ENCODE peak calls at places on chromosomes 11 and 22, in seven cellular contexts. C is mesenchymal stem cell, O is IMR-90, D is neuronal stem cell, R is trophoblast cell, I is mesendoderm, B is H1. V is an unnamed sample.

GRCh38 chr11:20021212-20021611 is 139.1 kb downstream of the DBX1 start:
- DNase-seq in C (no peak), O (no peak), D (no peak), R (no peak), I (no peak), B (no peak), V (no peak)

GRCh38 chr11:71127806-71128205 is 124.6 kb downstream of the SHANK2 start:
- DNase-seq in C (no peak), O (no peak), D (no peak), R (no peak), I (no peak), B (no peak), V (no peak)

GRCh38 chr11:119641991-119642745 is 86.8 kb downstream of the NECTIN1 start:
- DNase-seq in C (peak; percentile 51), O (peak; percentile 5), D (no peak), R (peak; percentile 37), I (peak; percentile 55), B (no peak), V (no peak)

GRCh38 chr11:68998390-68998911 is 14.6 kb downstream of the MRGPRF start:
- DNase-seq in C (peak; percentile 67), O (peak; percentile 12), D (no peak), R (no peak), I (no peak), B (no peak), V (peak; percentile 22)

GRCh38 chr11:63683133-63683991 is 2.1 kb downstream of the RTN3 start:
- DNase-seq in C (no peak), O (peak; percentile 53), D (no peak), R (no peak), I (no peak), B (no peak), V (no peak)

GRCh38 chr11:47946682-47947575 is 33.4 kb upstream of the PTPRJ start:
- DNase-seq in C (peak; percentile 93), O (peak; percentile 95), D (no peak), R (peak; percentile 77), I (peak; percentile 81), B (no peak), V (peak; percentile 48)

GRCh38 chr11:69233761-69234136 is 60.2 kb upstream of the MYEOV start:
- DNase-seq in C (no peak), O (no peak), D (no peak), R (no peak), I (no peak), B (no peak), V (peak; percentile 5)

GRCh38 chr11:11992257-11992690 is 16.2 kb downstream of the DKK3 start:
- DNase-seq in C (peak; percentile 66), O (no peak), D (no peak), R (peak; percentile 90), I (peak; percentile 99), B (no peak), V (no peak)

GRCh38 chr22:20591295-20591645 is 83.9 kb downstream of the MED15 start:
- DNase-seq in C (no peak), O (no peak), D (no peak), R (no peak), I (no peak), B (no peak), V (no peak)

GRCh38 chr22:24497879-24498278 is 2.7 kb downstream of the UPB1 start:
- DNase-seq in C (no peak), O (no peak), D (no peak), R (no peak), I (no peak), B (no peak), V (no peak)

GRCh38 chr22:43060213-43060612 is 29.0 kb downstream of the TTLL1 start:
- DNase-seq in C (peak; percentile 15), O (no peak), D (peak; percentile 44), R (peak; percentile 72), I (peak; percentile 65), B (peak; percentile 54), V (peak; percentile 86)

GRCh38 chr11:71109586-71109985 is 142.8 kb downstream of the SHANK2 start:
- DNase-seq in C (no peak), O (no peak), D (no peak), R (no peak), I (no peak), B (no peak), V (no peak)

GRCh38 chr22:18031670-18032454 is 7.5 kb upstream of the MICAL3 start:
- DNase-seq in C (peak; percentile 85), O (peak; percentile 97), D (no peak), R (peak; percentile 95), I (peak; percentile 48), B (no peak), V (no peak)

GRCh38 chr11:100105605-100106358 is 581.3 kb upstream of the ARHGAP42 start:
- DNase-seq in C (no peak), O (no peak), D (no peak), R (no peak), I (peak; percentile 48), B (no peak), V (peak; percentile 34)

GRCh38 chr11:3920148-3920852 is 64.8 kb downstream of the STIM1 start:
- DNase-seq in C (peak; percentile 63), O (peak; percentile 67), D (no peak), R (no peak), I (no peak), B (no peak), V (no peak)

GRCh38 chr11:11972148-11972547 is 36.3 kb downstream of the DKK3 start:
- DNase-seq in C (no peak), O (no peak), D (no peak), R (no peak), I (no peak), B (no peak), V (no peak)

GRCh38 chr11:89381094-89381493 is 110.1 kb downstream of the NOX4 start:
- DNase-seq in C (peak; percentile 94), O (peak; percentile 98), D (no peak), R (peak; percentile 89), I (peak; percentile 60), B (no peak), V (no peak)

GRCh38 chr22:37739000-37739399 is 42.2 kb downstream of the TRIOBP start:
- DNase-seq in C (peak; percentile 60), O (peak; percentile 87), D (no peak), R (no peak), I (no peak), B (no peak), V (no peak)
- H2BK5ac ChIP-seq in C (no peak overlapping the region), O (no peak overlapping the region), D (no peak overlapping the region), R (no peak overlapping the region), I (no peak overlapping the region), B (no peak overlapping the region), V (no peak overlapping the region)

GRCh38 chr22:27650572-27650971 is 151.0 kb downstream of the MN1 start:
- DNase-seq in C (no peak), O (no peak), D (no peak), R (no peak), I (no peak), B (no peak), V (no peak)

GRCh38 chr22:27648853-27649252 is 152.7 kb downstream of the MN1 start:
- DNase-seq in C (no peak), O (no peak), D (no peak), R (no peak), I (no peak), B (no peak), V (no peak)

GRCh38 chr22:27644566-27644965 is 157.0 kb downstream of the MN1 start:
- DNase-seq in C (no peak), O (no peak), D (no peak), R (no peak), I (no peak), B (no peak), V (no peak)

GRCh38 chr22:27648074-27648473 is 153.5 kb downstream of the MN1 start:
- DNase-seq in C (no peak), O (no peak), D (no peak), R (no peak), I (no peak), B (no peak), V (no peak)

DNA sequence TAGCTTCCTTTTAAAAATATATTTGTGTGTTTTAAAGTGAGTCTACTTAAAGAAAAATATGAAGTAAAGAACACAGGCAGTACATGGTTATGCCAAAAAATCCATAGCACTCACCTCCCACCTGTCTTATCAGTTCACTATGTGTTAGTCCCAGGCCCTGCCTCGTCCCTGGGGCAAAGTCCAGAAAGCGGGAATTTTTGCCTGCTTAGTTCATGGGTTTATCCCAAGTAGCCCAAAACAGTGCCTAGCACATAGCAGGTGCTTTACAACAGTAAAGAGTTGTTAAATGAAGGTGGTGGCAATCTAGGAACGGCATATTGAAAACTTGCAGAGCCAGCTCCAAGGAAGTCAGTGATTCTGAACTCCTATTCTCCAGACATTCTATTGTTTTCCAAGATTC is 154.0 kb downstream of the MN1 start:
- DNase-seq in C (no peak), O (no peak), D (no peak), R (no peak), I (no peak), B (no peak), V (no peak)
- H2BK5ac ChIP-seq in C (no peak overlapping the region), O (no peak overlapping the region), D (no peak overlapping the region), R (no peak overlapping the region), I (no peak overlapping the region), B (no peak overlapping the region), V (no peak overlapping the region)

GRCh38 chr11:86355256-86355655 is 19.4 kb upstream of the CCDC81 start:
- DNase-seq in C (no peak), O (no peak), D (no peak), R (no peak), I (no peak), B (no peak), V (no peak)
- H2BK5ac ChIP-seq in C (no peak overlapping the region), O (no peak overlapping the region), D (no peak overlapping the region), R (no peak overlapping the region), I (no peak overlapping the region), B (no peak overlapping the region), V (no peak overlapping the region)

GRCh38 chr11:33668951-33669596 is 31.6 kb downstream of the C11orf91 start:
- DNase-seq in C (no peak), O (no peak), D (no peak), R (no peak), I (no peak), B (no peak), V (no peak)

GRCh38 chr11:33670250-33671011 is 30.2 kb downstream of the C11orf91 start:
- DNase-seq in C (peak; percentile 61), O (peak; percentile 87), D (no peak), R (no peak), I (no peak), B (no peak), V (no peak)

GRCh38 chr11:33669598-33670249 is 30.9 kb downstream of the C11orf91 start:
- DNase-seq in C (no peak), O (no peak), D (no peak), R (peak; percentile 40), I (no peak), B (no peak), V (no peak)

GRCh38 chr11:33672273-33672672 is 28.4 kb downstream of the C11orf91 start:
- DNase-seq in C (no peak), O (no peak), D (no peak), R (no peak), I (no peak), B (no peak), V (no peak)

DNA sequence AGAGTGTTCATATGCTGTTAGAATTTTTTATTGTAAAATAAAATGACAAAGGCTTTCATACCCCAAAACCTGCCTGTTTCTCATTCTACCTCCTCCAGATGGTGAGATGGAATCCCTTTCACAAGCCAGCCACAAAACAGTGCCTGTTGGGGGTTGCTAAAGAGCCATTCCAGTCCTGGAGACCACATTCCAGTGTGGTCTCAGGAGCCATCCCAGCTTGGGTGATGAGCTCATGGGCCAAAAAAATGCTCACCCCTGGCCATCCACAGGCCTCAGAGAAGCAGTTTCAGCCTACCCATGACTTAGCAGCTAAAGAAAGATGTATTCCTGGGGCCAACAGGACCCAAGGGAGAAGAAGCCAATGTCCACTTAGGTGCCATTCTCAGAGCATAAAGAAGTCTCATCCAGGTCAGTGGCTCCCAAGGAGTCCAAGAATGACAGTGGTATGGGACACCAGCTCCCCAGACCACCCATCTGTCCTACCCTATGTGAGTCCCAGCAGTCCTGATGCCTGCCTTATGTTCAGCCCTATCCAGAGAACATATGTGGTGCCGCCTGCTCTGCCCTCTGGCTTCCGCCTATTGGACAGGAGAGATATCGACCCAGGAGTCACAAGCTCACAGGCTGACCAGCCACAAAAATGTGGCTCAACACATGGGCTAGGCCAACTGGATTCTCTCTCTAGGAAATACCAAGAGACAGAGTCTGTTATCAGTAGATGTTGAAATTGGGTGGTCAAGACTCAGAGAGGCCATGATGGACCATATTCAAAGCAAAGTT is 26.4 kb downstream of the C11orf91 start:
- DNase-seq in C (no peak), O (peak; percentile 86), D (no peak), R (no peak), I (peak; percentile 47), B (no peak), V (no peak)
- H2BK5ac ChIP-seq in C (no peak overlapping the region), O (peak overlapping the region; percentile 7), D (no peak overlapping the region), R (no peak overlapping the region), I (no peak overlapping the region), B (no peak overlapping the region), V (no peak overlapping the region)

V was measured in H9.